ENCODE peak calls at places on chromosomes 5 and 9, in ten cellular contexts. One of them, this sample, is unnamed.

GRCh38 chr5:21615195-21615765 is 1237.9 kb downstream of the CDH12 start:
- DNase-seq in fibroblast of pulmonary artery: no peak
- DNase-seq in astrocyte of the spinal cord: no peak
- DNase-seq in ovary: no peak
- DNase-seq in astrocyte: no peak
- DNase-seq in cardiac muscle cell: no peak
- DNase-seq in RWPE2: no peak
- DNase-seq in left lung: no peak
- DNase-seq in keratinocyte: no peak
- DNase-seq in IMR-90: no peak
- DNase-seq in this sample: no peak

GRCh38 chr5:157335534-157336422 is 69.9 kb downstream of the CYFIP2 start:
- DNase-seq in keratinocyte: no peak
- DNase-seq in ovary: no peak
- DNase-seq in left lung: no peak
- DNase-seq in IMR-90: peak; percentile 76
- DNase-seq in fibroblast of pulmonary artery: no peak
- DNase-seq in astrocyte of the spinal cord: peak; percentile 76
- DNase-seq in RWPE2: no peak
- DNase-seq in astrocyte: no peak
- DNase-seq in cardiac muscle cell: no peak
- DNase-seq in this sample: no peak

GRCh38 chr5:92991681-92992472 is 589.1 kb downstream of the NR2F1-AS1 start:
- DNase-seq in astrocyte of the spinal cord: peak; percentile 64
- DNase-seq in IMR-90: peak; percentile 26
- DNase-seq in astrocyte: peak; percentile 36
- DNase-seq in ovary: no peak
- DNase-seq in left lung: no peak
- DNase-seq in keratinocyte: no peak
- DNase-seq in fibroblast of pulmonary artery: peak; percentile 35
- DNase-seq in cardiac muscle cell: peak; percentile 25
- DNase-seq in RWPE2: no peak
- DNase-seq in this sample: peak; percentile 25

GRCh38 chr9:131194767-131195166 is 69.4 kb downstream of the NUP214 start:
- DNase-seq in RWPE2: no peak
- DNase-seq in astrocyte: no peak
- DNase-seq in ovary: no peak
- DNase-seq in cardiac muscle cell: no peak
- DNase-seq in astrocyte of the spinal cord: no peak
- DNase-seq in IMR-90: no peak
- DNase-seq in fibroblast of pulmonary artery: no peak
- DNase-seq in left lung: no peak
- DNase-seq in keratinocyte: no peak
- DNase-seq in this sample: no peak

GRCh38 chr5:96823900-96824351 is 16.2 kb upstream of the ERAP1 start:
- DNase-seq in astrocyte: peak; percentile 89
- DNase-seq in astrocyte of the spinal cord: peak; percentile 71
- DNase-seq in left lung: no peak
- DNase-seq in IMR-90: peak; percentile 87
- DNase-seq in fibroblast of pulmonary artery: peak; percentile 54
- DNase-seq in ovary: no peak
- DNase-seq in cardiac muscle cell: peak; percentile 55
- DNase-seq in RWPE2: peak; percentile 84
- DNase-seq in keratinocyte: peak; percentile 71
- DNase-seq in this sample: peak; percentile 67

GRCh38 chr5:135455876-135456237 is 3.7 kb upstream of the TIFAB start:
- DNase-seq in astrocyte of the spinal cord: no peak
- DNase-seq in astrocyte: no peak
- DNase-seq in RWPE2: peak; percentile 36
- DNase-seq in keratinocyte: no peak
- DNase-seq in fibroblast of pulmonary artery: no peak
- DNase-seq in IMR-90: no peak
- DNase-seq in left lung: no peak
- DNase-seq in cardiac muscle cell: no peak
- DNase-seq in ovary: no peak
- DNase-seq in this sample: no peak

GRCh38 chr5:133962131-133962530 is 6.3 kb downstream of the C5orf15 start:
- DNase-seq in fibroblast of pulmonary artery: no peak
- DNase-seq in astrocyte of the spinal cord: peak; percentile 53
- DNase-seq in left lung: no peak
- DNase-seq in IMR-90: no peak
- DNase-seq in keratinocyte: no peak
- DNase-seq in ovary: no peak
- DNase-seq in cardiac muscle cell: no peak
- DNase-seq in RWPE2: no peak
- DNase-seq in astrocyte: no peak
- DNase-seq in this sample: peak; percentile 16

GRCh38 chr9:93654351-93654961 is 78.1 kb downstream of the PHF2 start:
- DNase-seq in astrocyte: no peak
- DNase-seq in keratinocyte: no peak
- DNase-seq in fibroblast of pulmonary artery: no peak
- DNase-seq in cardiac muscle cell: no peak
- DNase-seq in IMR-90: no peak
- DNase-seq in left lung: peak; percentile 19
- DNase-seq in ovary: no peak
- DNase-seq in RWPE2: peak; percentile 35
- DNase-seq in astrocyte of the spinal cord: no peak
- DNase-seq in this sample: no peak

GRCh38 chr9:5800969-5801738 is 31.8 kb downstream of the ERMP1 start:
- DNase-seq in ovary: no peak
- DNase-seq in astrocyte: peak; percentile 49
- DNase-seq in fibroblast of pulmonary artery: no peak
- DNase-seq in cardiac muscle cell: peak; percentile 23
- DNase-seq in RWPE2: no peak
- DNase-seq in left lung: no peak
- DNase-seq in IMR-90: no peak
- DNase-seq in astrocyte of the spinal cord: no peak
- DNase-seq in keratinocyte: no peak
- DNase-seq in this sample: no peak

GRCh38 chr5:174589011-174589410 is 135.4 kb upstream of the MSX2 start:
- DNase-seq in IMR-90: no peak
- DNase-seq in RWPE2: no peak
- DNase-seq in keratinocyte: no peak
- DNase-seq in fibroblast of pulmonary artery: no peak
- DNase-seq in left lung: no peak
- DNase-seq in cardiac muscle cell: no peak
- DNase-seq in ovary: no peak
- DNase-seq in astrocyte: no peak
- DNase-seq in astrocyte of the spinal cord: no peak
- DNase-seq in this sample: no peak

GRCh38 chr9:3337515-3337914 is 188.3 kb downstream of the RFX3 start:
- DNase-seq in fibroblast of pulmonary artery: peak; percentile 85
- DNase-seq in cardiac muscle cell: peak; percentile 89
- DNase-seq in left lung: no peak
- DNase-seq in keratinocyte: no peak
- DNase-seq in RWPE2: no peak
- DNase-seq in astrocyte: peak; percentile 72
- DNase-seq in IMR-90: peak; percentile 79
- DNase-seq in ovary: no peak
- DNase-seq in astrocyte of the spinal cord: peak; percentile 72
- DNase-seq in this sample: peak; percentile 69

GRCh38 chr5:89930591-89931383 is 478.8 kb downstream of the CETN3 start:
- DNase-seq in ovary: no peak
- DNase-seq in astrocyte of the spinal cord: peak; percentile 83
- DNase-seq in fibroblast of pulmonary artery: peak; percentile 81
- DNase-seq in IMR-90: peak; percentile 37
- DNase-seq in keratinocyte: no peak
- DNase-seq in RWPE2: no peak
- DNase-seq in left lung: no peak
- DNase-seq in astrocyte: peak; percentile 74
- DNase-seq in cardiac muscle cell: peak; percentile 73
- DNase-seq in this sample: peak; percentile 33

GRCh38 chr5:96934291-96934694 is 1.6 kb upstream of the LNPEP start:
- DNase-seq in astrocyte: peak; percentile 53
- DNase-seq in RWPE2: no peak
- DNase-seq in IMR-90: peak; percentile 42
- DNase-seq in ovary: peak; percentile 21
- DNase-seq in cardiac muscle cell: no peak
- DNase-seq in left lung: no peak
- DNase-seq in keratinocyte: no peak
- DNase-seq in fibroblast of pulmonary artery: no peak
- DNase-seq in astrocyte of the spinal cord: no peak
- DNase-seq in this sample: no peak

GRCh38 chr5:142512041-142512679 is 173.7 kb downstream of the FGF1 start:
- DNase-seq in left lung: no peak
- DNase-seq in astrocyte: no peak
- DNase-seq in IMR-90: peak; percentile 26
- DNase-seq in ovary: no peak
- DNase-seq in cardiac muscle cell: peak; percentile 67
- DNase-seq in RWPE2: no peak
- DNase-seq in astrocyte of the spinal cord: no peak
- DNase-seq in fibroblast of pulmonary artery: peak; percentile 35
- DNase-seq in keratinocyte: no peak
- DNase-seq in this sample: peak; percentile 69

GRCh38 chr5:139605887-139606286 is 42.3 kb upstream of the CXXC5 start:
- DNase-seq in RWPE2: no peak
- DNase-seq in IMR-90: no peak
- DNase-seq in left lung: no peak
- DNase-seq in ovary: no peak
- DNase-seq in cardiac muscle cell: no peak
- DNase-seq in keratinocyte: no peak
- DNase-seq in astrocyte of the spinal cord: no peak
- DNase-seq in fibroblast of pulmonary artery: no peak
- DNase-seq in astrocyte: no peak
- DNase-seq in this sample: no peak

GRCh38 chr9:128322342-128323191 is at the start of the genes COQ4 and TRUB2:
- DNase-seq in RWPE2: peak; percentile 94
- DNase-seq in astrocyte: peak; percentile 92
- DNase-seq in ovary: peak; percentile 91
- DNase-seq in IMR-90: peak; percentile 92
- DNase-seq in fibroblast of pulmonary artery: peak; percentile 95
- DNase-seq in astrocyte of the spinal cord: peak; percentile 97
- DNase-seq in keratinocyte: no peak
- DNase-seq in left lung: peak; percentile 93
- DNase-seq in cardiac muscle cell: peak; percentile 96
- DNase-seq in this sample: peak; percentile 97

GRCh38 chr9:33919276-33919897 is 102.4 kb downstream of the UBE2R2 start:
- DNase-seq in fibroblast of pulmonary artery: no peak
- DNase-seq in keratinocyte: no peak
- DNase-seq in left lung: no peak
- DNase-seq in RWPE2: no peak
- DNase-seq in astrocyte: no peak
- DNase-seq in astrocyte of the spinal cord: no peak
- DNase-seq in cardiac muscle cell: no peak
- DNase-seq in IMR-90: no peak
- DNase-seq in ovary: no peak
- DNase-seq in this sample: no peak

GRCh38 chr5:73899055-73899454 is 273.1 kb downstream of the ARHGEF28 start:
- DNase-seq in IMR-90: no peak
- DNase-seq in keratinocyte: no peak
- DNase-seq in ovary: no peak
- DNase-seq in fibroblast of pulmonary artery: no peak
- DNase-seq in cardiac muscle cell: no peak
- DNase-seq in RWPE2: no peak
- DNase-seq in astrocyte: no peak
- DNase-seq in left lung: no peak
- DNase-seq in astrocyte of the spinal cord: no peak
- DNase-seq in this sample: no peak

GRCh38 chr5:61767231-61768080 is 435.4 kb downstream of the ZSWIM6 start:
- DNase-seq in left lung: no peak
- DNase-seq in astrocyte: no peak
- DNase-seq in RWPE2: no peak
- DNase-seq in IMR-90: no peak
- DNase-seq in astrocyte of the spinal cord: no peak
- DNase-seq in cardiac muscle cell: no peak
- DNase-seq in ovary: no peak
- DNase-seq in fibroblast of pulmonary artery: no peak
- DNase-seq in keratinocyte: no peak
- DNase-seq in this sample: no peak

DNA sequence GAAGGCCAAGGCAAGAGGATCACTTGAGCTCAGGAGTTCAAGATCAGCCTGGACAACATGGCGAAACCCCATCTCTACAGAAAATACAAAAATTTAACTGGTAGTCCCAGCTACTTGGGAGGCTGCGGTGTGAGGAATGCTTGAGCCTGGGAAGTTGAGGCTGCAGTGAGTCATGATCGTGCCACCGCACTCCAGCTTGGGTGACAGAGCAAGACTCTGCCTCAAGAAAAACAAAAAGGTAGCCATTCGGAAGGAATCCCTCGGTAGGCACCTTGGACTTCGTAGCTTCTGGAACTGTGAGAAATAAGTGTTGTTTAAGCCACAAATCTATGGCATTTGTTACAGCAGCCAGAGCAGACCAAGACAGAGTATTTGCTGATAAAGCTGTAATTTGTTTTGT is 174.2 kb downstream of the DCP2 start:
- DNase-seq in IMR-90: no peak
- DNase-seq in ovary: peak; percentile 22
- DNase-seq in keratinocyte: no peak
- DNase-seq in left lung: no peak
- DNase-seq in RWPE2: no peak
- DNase-seq in cardiac muscle cell: no peak
- DNase-seq in astrocyte: no peak
- DNase-seq in fibroblast of pulmonary artery: no peak
- DNase-seq in astrocyte of the spinal cord: no peak
- DNase-seq in this sample: no peak
- TF ChIP-seq CTCF in IMR-90: no peak
- TF ChIP-seq CTCF in ovary: no peak
- TF ChIP-seq CTCF in keratinocyte: no peak
- TF ChIP-seq CTCF in left lung: no peak
- TF ChIP-seq CTCF in RWPE2: no peak
- TF ChIP-seq CTCF in cardiac muscle cell: no peak
- TF ChIP-seq CTCF in astrocyte: no peak
- TF ChIP-seq CTCF in fibroblast of pulmonary artery: no peak
- TF ChIP-seq CTCF in astrocyte of the spinal cord: no peak
- TF ChIP-seq CTCF in this sample: no peak

GRCh38 chr5:82885657-82886389 is 191.4 kb downstream of the TMEM167A start:
- DNase-seq in astrocyte of the spinal cord: peak; percentile 80
- DNase-seq in cardiac muscle cell: no peak
- DNase-seq in astrocyte: peak; percentile 70
- DNase-seq in RWPE2: no peak
- DNase-seq in fibroblast of pulmonary artery: no peak
- DNase-seq in keratinocyte: no peak
- DNase-seq in IMR-90: peak; percentile 20
- DNase-seq in left lung: no peak
- DNase-seq in ovary: no peak
- DNase-seq in this sample: peak; percentile 2
- H3K4me3 ChIP-seq in astrocyte of the spinal cord: no peak overlapping the region
- H3K4me3 ChIP-seq in cardiac muscle cell: no peak overlapping the region
- H3K4me3 ChIP-seq in astrocyte: no peak overlapping the region
- H3K4me3 ChIP-seq in RWPE2: no peak overlapping the region
- H3K4me3 ChIP-seq in fibroblast of pulmonary artery: no peak overlapping the region
- H3K4me3 ChIP-seq in keratinocyte: no peak overlapping the region
- H3K4me3 ChIP-seq in IMR-90: no peak overlapping the region
- H3K4me3 ChIP-seq in left lung: no peak overlapping the region
- H3K4me3 ChIP-seq in ovary: no peak overlapping the region
- H3K4me3 ChIP-seq in this sample: no peak overlapping the region

GRCh38 chr9:127311239-127311741 is 46.7 kb downstream of the GARNL3 start:
- DNase-seq in fibroblast of pulmonary artery: peak; percentile 64
- DNase-seq in left lung: no peak
- DNase-seq in RWPE2: no peak
- DNase-seq in astrocyte of the spinal cord: peak; percentile 78
- DNase-seq in cardiac muscle cell: peak; percentile 63
- DNase-seq in astrocyte: peak; percentile 59
- DNase-seq in ovary: no peak
- DNase-seq in IMR-90: peak; percentile 36
- DNase-seq in keratinocyte: no peak
- DNase-seq in this sample: peak; percentile 52
- TF ChIP-seq CTCF in fibroblast of pulmonary artery: peak; percentile 49
- TF ChIP-seq CTCF in left lung: peak; percentile 35
- TF ChIP-seq CTCF in RWPE2: peak; percentile 73
- TF ChIP-seq CTCF in astrocyte of the spinal cord: peak; percentile 62
- TF ChIP-seq CTCF in cardiac muscle cell: peak; percentile 46
- TF ChIP-seq CTCF in astrocyte: peak; percentile 41
- TF ChIP-seq CTCF in ovary: no peak
- TF ChIP-seq CTCF in IMR-90: peak; percentile 33
- TF ChIP-seq CTCF in keratinocyte: no peak
- TF ChIP-seq CTCF in this sample: peak; percentile 63

GRCh38 chr5:159010611-159011497 is 88.9 kb downstream of the EBF1 start:
- DNase-seq in astrocyte: no peak
- DNase-seq in keratinocyte: no peak
- DNase-seq in ovary: no peak
- DNase-seq in left lung: no peak
- DNase-seq in fibroblast of pulmonary artery: peak; percentile 24
- DNase-seq in cardiac muscle cell: peak; percentile 51
- DNase-seq in RWPE2: no peak
- DNase-seq in IMR-90: no peak
- DNase-seq in astrocyte of the spinal cord: peak; percentile 74
- DNase-seq in this sample: peak; percentile 64
- H3K4me3 ChIP-seq in astrocyte: no peak overlapping the region
- H3K4me3 ChIP-seq in keratinocyte: no peak overlapping the region
- H3K4me3 ChIP-seq in ovary: peak overlapping the region; percentile 10
- H3K4me3 ChIP-seq in left lung: peak overlapping the region; percentile 3
- H3K4me3 ChIP-seq in fibroblast of pulmonary artery: no peak overlapping the region
- H3K4me3 ChIP-seq in cardiac muscle cell: no peak overlapping the region
- H3K4me3 ChIP-seq in RWPE2: no peak overlapping the region
- H3K4me3 ChIP-seq in IMR-90: no peak overlapping the region
- H3K4me3 ChIP-seq in astrocyte of the spinal cord: no peak overlapping the region
- H3K4me3 ChIP-seq in this sample: no peak overlapping the region

This sample was measured in fibroblast of villous mesenchyme.